ENCODE peak calls at places on chromosomes 7 and 10, in six cellular contexts. I is lung, H is AG04450, S is kidney epithelial cell, G is esophagus squamous epithelium, A is mucosa of descending colon. C is an unnamed sample.

GRCh38 chr10:102837230-102837721 is at the start of gene CYP17A1:
- DNase-seq in I (peak), H (no peak), S (no peak), G (no peak), A (no peak), C (no peak)

GRCh38 chr10:87867453-87867852 is 4.0 kb downstream of the PTEN start:
- DNase-seq in I (no peak), H (no peak), S (no peak), G (no peak), A (no peak), C (no peak)

GRCh38 chr7:50270531-50271018 is 33.9 kb upstream of the IKZF1 start:
- DNase-seq in I (no peak), H (no peak), S (no peak), G (no peak), A (no peak), C (no peak)

GRCh38 chr10:78623577-78624215 is 445.1 kb upstream of the ZMIZ1 start:
- DNase-seq in I (no peak), H (no peak), S (peak), G (no peak), A (no peak), C (peak)

GRCh38 chr7:151138541-151138910 is 29.0 kb downstream of the GBX1 start:
- DNase-seq in I (no peak), H (no peak), S (no peak), G (no peak), A (no peak), C (no peak)

GRCh38 chr10:114575417-114576131 is 82.5 kb downstream of the ABLIM1 start:
- DNase-seq in I (no peak), H (no peak), S (no peak), G (no peak), A (no peak), C (no peak)

GRCh38 chr7:31084226-31084625 is 32.1 kb downstream of the ADCYAP1R1 start:
- DNase-seq in I (no peak), H (no peak), S (no peak), G (no peak), A (no peak), C (no peak)

GRCh38 chr10:2037966-2038493 is 300.7 kb upstream of the ADARB2 start:
- DNase-seq in I (no peak), H (no peak), S (no peak), G (no peak), A (no peak), C (no peak)

GRCh38 chr7:106717254-106717996 is 56.5 kb upstream of the CCDC71L start:
- DNase-seq in I (no peak), H (no peak), S (no peak), G (no peak), A (no peak), C (no peak)

GRCh38 chr7:124413029-124413428 is 352.6 kb downstream of the GPR37 start:
- DNase-seq in I (no peak), H (no peak), S (no peak), G (no peak), A (no peak), C (no peak)

GRCh38 chr10:89685932-89686331 is 15.5 kb upstream of the KIF20B start:
- DNase-seq in I (no peak), H (no peak), S (no peak), G (no peak), A (no peak), C (no peak)

GRCh38 chr7:73841689-73842247 is 548 bp downstream of the METTL27 start:
- DNase-seq in I (no peak), H (no peak), S (no peak), G (no peak), A (no peak), C (no peak)

GRCh38 chr7:124667312-124667711 is 98.3 kb downstream of the GPR37 start:
- DNase-seq in I (no peak), H (no peak), S (peak), G (no peak), A (no peak), C (no peak)

GRCh38 chr10:77836299-77836820 is 90.2 kb downstream of the DLG5 start:
- DNase-seq in I (peak), H (no peak), S (no peak), G (no peak), A (peak), C (no peak)

GRCh38 chr7:46745700-46746090 is 824.6 kb upstream of the IGFBP3 start:
- DNase-seq in I (no peak), H (no peak), S (no peak), G (no peak), A (no peak), C (no peak)

GRCh38 chr7:157910446-157910845 is 573.6 kb downstream of the DNAJB6 start:
- DNase-seq in I (no peak), H (no peak), S (no peak), G (no peak), A (no peak), C (no peak)

GRCh38 chr10:72340510-72340895 is 14.2 kb downstream of the DNAJB12 start:
- DNase-seq in I (peak), H (no peak), S (no peak), G (no peak), A (peak), C (no peak)

GRCh38 chr10:65786279-65786678 is 1139.6 kb upstream of the LRRTM3 start:
- DNase-seq in I (no peak), H (no peak), S (no peak), G (no peak), A (no peak), C (no peak)

GRCh38 chr7:148963583-148964509 is 64.5 kb downstream of the PDIA4 start:
- DNase-seq in I (no peak), H (no peak), S (no peak), G (no peak), A (no peak), C (no peak)

GRCh38 chr7:125605241-125605640 is 675.6 kb upstream of the POT1 start:
- DNase-seq in I (no peak), H (no peak), S (no peak), G (no peak), A (no peak), C (no peak)

GRCh38 chr7:130096243-130096827 is 26.0 kb downstream of the KLHDC10 start:
- DNase-seq in I (no peak), H (no peak), S (no peak), G (no peak), A (no peak), C (no peak)

GRCh38 chr7:132837529-132837928 is 244.4 kb downstream of the CHCHD3 start:
- DNase-seq in I (no peak), H (no peak), S (no peak), G (no peak), A (no peak), C (no peak)

GRCh38 chr7:68433462-68433861 is 1164.8 kb upstream of the AUTS2 start:
- DNase-seq in I (no peak), H (no peak), S (no peak), G (no peak), A (no peak), C (no peak)

GRCh38 chr7:44665531-44666213 is 59.2 kb downstream of the OGDH start:
- DNase-seq in I (no peak), H (peak), S (peak), G (no peak), A (no peak), C (no peak)

GRCh38 chr7:158740657-158741293 is 36.2 kb upstream of the NCAPG2 start:
- DNase-seq in I (peak), H (peak), S (no peak), G (no peak), A (no peak), C (no peak)

GRCh38 chr7:158116235-158116634 is 471.4 kb downstream of the PTPRN2 start:
- DNase-seq in I (no peak), H (no peak), S (no peak), G (no peak), A (no peak), C (no peak)

GRCh38 chr7:99248391-99249067 is 24.1 kb upstream of the MYH16 start:
- DNase-seq in I (no peak), H (no peak), S (no peak), G (no peak), A (no peak), C (no peak)

DNA sequence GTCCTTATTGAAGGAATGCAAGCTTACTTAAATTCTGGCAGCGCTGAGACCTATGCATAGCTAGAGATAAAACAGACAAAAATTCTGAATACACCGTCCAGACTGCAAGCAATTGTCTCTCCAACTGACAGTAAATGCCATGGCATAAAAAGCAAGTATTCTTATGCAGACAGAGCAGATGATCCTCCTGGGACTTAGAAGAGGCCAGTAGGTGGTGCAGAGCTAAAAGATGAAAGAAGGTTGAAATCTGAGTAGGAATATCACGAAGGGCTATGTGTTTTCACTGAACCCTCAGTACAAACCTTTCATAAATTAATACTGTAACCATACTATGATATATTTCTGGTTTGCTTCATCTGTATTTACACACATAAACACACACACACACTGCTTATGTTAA is 157.0 kb upstream of the CACNA2D1 start:
- DNase-seq in I (no peak), H (no peak), S (no peak), G (no peak), A (no peak), C (no peak)
- TF ChIP-seq CTCF in I (no peak), H (peak), S (peak), G (no peak), A (no peak), C (peak)

GRCh38 chr10:26215923-26216576 is 524 bp upstream of the GAD2 start:
- DNase-seq in I (no peak), H (no peak), S (no peak), G (no peak), A (no peak), C (no peak)

GRCh38 chr10:26216949-26217395 is 398 bp downstream of the GAD2 start:
- DNase-seq in I (no peak), H (no peak), S (no peak), G (no peak), A (no peak), C (no peak)

GRCh38 chr10:26217396-26218105 is 977 bp downstream of the GAD2 start:
- DNase-seq in I (no peak), H (no peak), S (no peak), G (no peak), A (no peak), C (no peak)

GRCh38 chr10:26215534-26215922 is 1.0 kb upstream of the GAD2 start:
- DNase-seq in I (no peak), H (no peak), S (no peak), G (no peak), A (no peak), C (no peak)

DNA sequence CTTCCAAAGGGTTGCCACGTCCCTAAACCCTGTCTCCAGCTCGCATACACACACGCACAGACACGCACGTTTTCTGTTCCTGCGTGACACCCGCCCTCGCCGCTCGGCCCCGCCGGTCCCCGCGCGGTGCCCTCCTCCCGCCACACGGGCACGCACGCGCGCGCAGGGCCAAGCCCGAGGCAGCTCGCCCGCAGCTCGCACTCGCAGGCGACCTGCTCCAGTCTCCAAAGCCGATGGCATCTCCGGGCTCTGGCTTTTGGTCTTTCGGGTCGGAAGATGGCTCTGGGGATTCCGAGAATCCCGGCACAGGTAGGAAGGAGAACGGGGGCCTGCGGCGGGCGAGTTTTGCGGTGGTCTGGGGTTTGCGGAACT is at the start of gene GAD2:
- DNase-seq in I (no peak), H (no peak), S (no peak), G (no peak), A (no peak), C (no peak)
- H3K4me3 ChIP-seq in I (no peak), H (no peak), S (no peak), G (peak), A (no peak), C (no peak)

DNA sequence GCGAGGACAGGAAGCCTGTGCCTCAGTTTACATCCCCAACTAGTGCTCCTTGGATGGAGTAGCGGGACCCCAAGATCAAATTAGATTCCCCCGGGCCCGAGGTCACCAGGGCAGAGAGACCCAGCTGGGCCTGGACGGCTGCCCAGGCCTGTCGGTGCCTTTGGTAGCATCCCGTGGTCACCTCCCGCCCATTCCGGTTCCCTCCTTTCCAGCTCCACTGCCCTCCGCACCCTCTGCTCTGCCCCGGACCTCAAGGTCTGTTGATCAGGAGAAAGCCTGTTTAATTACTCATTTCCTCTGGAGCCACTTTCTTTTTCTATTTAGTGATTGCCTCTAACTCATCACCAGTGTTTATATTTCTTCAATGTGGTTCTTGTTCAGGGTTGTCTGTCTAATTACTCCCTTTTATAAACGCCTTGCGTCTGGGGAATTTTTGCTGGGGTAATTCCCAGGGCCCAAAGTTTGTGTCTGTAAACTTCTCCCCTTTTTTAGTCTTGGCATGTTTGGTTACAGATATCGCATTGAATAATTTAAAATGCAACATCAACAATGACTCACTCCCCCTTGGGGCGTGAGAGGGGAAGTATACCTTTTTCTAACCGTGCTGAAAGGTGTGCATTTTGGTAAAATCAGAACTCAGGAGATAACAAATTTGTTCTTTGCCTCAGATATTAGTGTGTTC is 1.9 kb downstream of the FOXK1 start:
- DNase-seq in I (peak), H (no peak), S (peak), G (no peak), A (peak), C (peak)
- TF ChIP-seq CTCF in I (no peak), H (peak), S (no peak), G (peak), A (no peak), C (peak)

GRCh38 chr7:37674534-37674933 is 9.0 kb upstream of the GPR141 start:
- DNase-seq in I (no peak), H (no peak), S (no peak), G (no peak), A (no peak), C (no peak)

GRCh38 chr7:37675739-37676138 is 7.8 kb upstream of the GPR141 start:
- DNase-seq in I (no peak), H (no peak), S (no peak), G (no peak), A (no peak), C (no peak)

GRCh38 chr7:37669818-37670217 is 13.7 kb upstream of the GPR141 start:
- DNase-seq in I (no peak), H (no peak), S (no peak), G (no peak), A (no peak), C (no peak)

GRCh38 chr7:37673523-37673922 is 10.0 kb upstream of the GPR141 start:
- DNase-seq in I (no peak), H (no peak), S (no peak), G (no peak), A (no peak), C (no peak)

DNA sequence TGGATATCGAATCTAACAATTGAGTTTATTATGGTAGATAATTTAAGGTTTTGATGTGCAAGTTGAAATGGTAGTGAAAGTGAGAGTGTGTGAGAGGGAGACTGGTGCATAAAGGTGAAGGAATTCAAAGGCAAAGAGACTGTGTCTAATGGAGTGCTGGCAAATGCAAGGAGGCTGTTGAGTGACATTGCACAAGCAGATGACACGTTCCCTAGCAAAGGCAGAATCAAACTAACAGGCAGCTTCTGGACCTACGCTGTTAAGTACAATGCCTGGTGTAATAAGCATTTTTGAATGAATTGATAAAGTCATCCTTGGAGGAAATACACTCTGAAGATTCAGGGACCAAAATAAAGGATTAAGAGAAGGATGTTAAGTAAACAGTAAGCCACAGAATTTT is 11.7 kb upstream of the GPR141 start:
- DNase-seq in I (no peak), H (no peak), S (no peak), G (no peak), A (no peak), C (no peak)
- H3K4me3 ChIP-seq in I (no peak), H (no peak), S (no peak), G (no peak), A (no peak), C (no peak)

GRCh38 chr10:74937446-74937935 is 111.1 kb downstream of the KAT6B start:
- DNase-seq in I (no peak), H (no peak), S (no peak), G (no peak), A (no peak), C (no peak)
- TF ChIP-seq CTCF in I (no peak), H (no peak), S (no peak), G (no peak), A (no peak), C (no peak)

DNA sequence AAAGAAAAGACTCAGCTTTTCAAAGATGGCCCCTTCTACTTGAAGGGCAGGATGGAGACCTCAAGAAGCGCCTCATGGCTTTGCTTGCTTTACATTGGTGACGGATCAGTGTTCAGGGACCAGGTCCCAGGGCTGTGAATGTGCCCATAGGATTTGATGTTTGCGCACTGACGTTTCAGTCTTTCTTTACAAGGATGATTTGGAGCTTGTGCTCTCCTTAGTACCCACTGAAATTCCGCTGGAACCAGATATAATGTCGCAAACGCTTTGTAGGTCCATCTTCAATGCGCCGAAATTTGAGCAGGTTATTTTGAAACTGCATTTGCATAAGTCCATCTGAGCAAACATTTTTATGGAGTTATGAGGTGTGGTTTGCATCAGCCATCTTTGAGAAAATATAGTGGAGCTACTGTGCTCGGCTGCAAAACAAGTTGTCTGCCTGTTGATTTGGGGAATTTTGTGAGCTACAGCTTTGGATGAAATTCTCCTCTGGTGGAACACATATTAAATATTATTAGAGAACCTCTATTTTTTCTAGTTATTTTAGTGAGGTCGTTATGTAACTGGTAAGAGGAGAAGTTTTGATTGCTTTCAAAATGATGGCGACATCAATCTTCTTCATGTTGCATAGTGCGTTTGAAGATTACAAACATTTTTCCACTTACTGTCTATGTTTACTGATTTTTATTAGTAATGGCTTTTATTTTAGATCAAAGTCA is 2.4 kb downstream of the RBM20 start:
- DNase-seq in I (no peak), H (no peak), S (no peak), G (no peak), A (no peak), C (no peak)
- H3K4me3 ChIP-seq in I (no peak), H (no peak), S (no peak), G (no peak), A (no peak), C (no peak)

GRCh38 chr10:92552310-92552709 is 21.6 kb downstream of the IDE start:
- DNase-seq in I (no peak), H (no peak), S (no peak), G (no peak), A (no peak), C (no peak)
- TF ChIP-seq CTCF in I (no peak), H (peak), S (peak), G (no peak), A (no peak), C (peak)

DNA sequence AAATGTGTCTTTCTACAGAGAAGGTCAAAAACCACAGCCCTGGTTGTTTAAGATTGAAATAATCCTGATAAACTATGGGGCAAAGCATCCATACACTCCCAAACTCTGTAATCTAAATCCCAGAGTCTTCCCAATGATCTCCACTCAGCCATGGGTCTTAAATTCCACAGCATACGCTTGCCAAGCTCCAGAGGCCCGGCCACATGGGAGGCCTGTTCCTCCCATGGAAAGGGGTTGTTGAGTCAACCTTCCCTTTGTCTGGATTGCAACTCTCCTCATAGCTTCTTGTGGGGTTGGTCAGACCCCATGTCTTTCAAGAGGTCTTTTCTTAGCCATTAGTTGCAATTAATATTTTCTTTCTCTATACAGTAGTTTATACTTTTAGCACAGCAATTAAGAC is 718 bp upstream of the STEAP4 start:
- DNase-seq in I (no peak), H (no peak), S (no peak), G (no peak), A (no peak), C (no peak)
- H3K4me3 ChIP-seq in I (no peak), H (no peak), S (no peak), G (no peak), A (no peak), C (no peak)